ENCODE peak calls at places on chromosomes 5 and 9, in seven cellular contexts. Z, N, P, I, R, L and S are unnamed samples.

GRCh38 chr5:76192837-76193236 is 109.7 kb downstream of the SV2C start:
- DNase-seq in N (no peak), Z (no peak), L (no peak), P (no peak), R (no peak), I (no peak), S (no peak)

GRCh38 chr5:169417676-169418075 is 116.7 kb upstream of the SLIT3 start:
- DNase-seq in P (no peak), N (no peak), L (no peak), Z (no peak), I (no peak), R (no peak), S (no peak)

GRCh38 chr9:97855899-97856298 is 2.9 kb downstream of the FOXE1 start:
- DNase-seq in L (no peak), I (no peak), Z (no peak), R (no peak), P (no peak), N (no peak), S (no peak)

GRCh38 chr9:71521132-71521531 is 247.2 kb downstream of the CEMIP2 start:
- DNase-seq in Z (no peak), N (no peak), I (no peak), L (no peak), R (no peak), P (no peak), S (no peak)

GRCh38 chr9:4622016-4622415 is 40.1 kb upstream of the PLPP6 start:
- DNase-seq in N (no peak), P (no peak), L (no peak), R (peak), Z (no peak), I (no peak), S (no peak)

GRCh38 chr5:91541696-91542095 is 158.6 kb upstream of the ARRDC3 start:
- DNase-seq in I (no peak), Z (no peak), R (no peak), L (no peak), P (no peak), N (no peak), S (no peak)

GRCh38 chr5:139267481-139267880 is 26.1 kb upstream of the MATR3 start:
- DNase-seq in I (no peak), Z (no peak), P (no peak), L (no peak), N (no peak), R (no peak), S (no peak)

GRCh38 chr5:33008751-33009418 is 297.8 kb downstream of the NPR3 start:
- DNase-seq in I (no peak), Z (no peak), N (no peak), P (no peak), L (no peak), R (no peak), S (no peak)

GRCh38 chr5:111830333-111830732 is 73.3 kb upstream of the NREP start:
- DNase-seq in R (no peak), Z (no peak), P (no peak), I (no peak), L (no peak), N (no peak), S (no peak)

GRCh38 chr5:132205385-132206125 is 22.1 kb downstream of the P4HA2 start:
- DNase-seq in R (no peak), P (no peak), N (peak), L (no peak), Z (no peak), I (no peak), S (no peak)

GRCh38 chr5:27516437-27516836 is 478.1 kb upstream of the CDH9 start:
- DNase-seq in P (no peak), I (no peak), L (no peak), Z (no peak), R (no peak), N (no peak), S (no peak)